ENCODE peak calls at places on chromosomes 7 and 10, in ten cellular contexts. Q, G, X, J, R, P, M, Y, K and S are unnamed samples.

GRCh38 chr7:84187813-84188212 is 6.8 kb downstream of the SEMA3A start:
- DNase-seq in K (peak; percentile 26), J (no peak), Y (no peak), M (no peak), X (no peak), P (no peak), R (no peak), G (peak; percentile 79), Q (no peak), S (no peak)

GRCh38 chr10:72800000-72800740 is 93.4 kb upstream of the OIT3 start:
- DNase-seq in R (no peak), J (no peak), G (peak; percentile 66), X (no peak), P (no peak), M (no peak), Q (no peak), Y (no peak), K (peak; percentile 65), S (no peak)

GRCh38 chr7:118867860-118868259 is 643.4 kb downstream of the ANKRD7 start:
- DNase-seq in R (no peak), P (no peak), Q (no peak), K (no peak), X (no peak), J (no peak), G (no peak), Y (no peak), M (no peak), S (no peak)

GRCh38 chr10:118900617-118901016 is 128.9 kb upstream of the NANOS1 start:
- DNase-seq in Q (no peak), Y (no peak), K (no peak), J (no peak), M (no peak), X (no peak), G (no peak), R (no peak), P (no peak), S (no peak)

GRCh38 chr7:6536262-6536770 is 14.9 kb downstream of the GRID2IP start:
- DNase-seq in Y (no peak), P (no peak), Q (no peak), K (peak; percentile 5), M (no peak), G (no peak), J (no peak), X (no peak), R (peak; percentile 62), S (no peak)

GRCh38 chr7:129457101-129457500 is 22.9 kb downstream of the STRIP2 start:
- DNase-seq in P (no peak), G (no peak), K (no peak), M (no peak), Q (no peak), Y (no peak), R (no peak), X (no peak), J (no peak), S (no peak)

GRCh38 chr7:34225193-34225592 is 319.9 kb downstream of the BMPER start:
- DNase-seq in R (no peak), Y (no peak), J (no peak), Q (no peak), G (no peak), M (no peak), K (no peak), P (no peak), X (no peak), S (no peak)

GRCh38 chr10:11505636-11506035 is 105.8 kb downstream of the USP6NL start:
- DNase-seq in P (no peak), M (no peak), X (no peak), R (no peak), Q (no peak), K (no peak), J (no peak), G (no peak), Y (no peak), S (no peak)

GRCh38 chr7:104986623-104987259 is 27.3 kb upstream of the KMT2E start:
- DNase-seq in G (no peak), R (no peak), Q (no peak), Y (no peak), M (no peak), X (no peak), P (no peak), J (no peak), K (no peak), S (no peak)

GRCh38 chr10:59240581-59241183 is 64.2 kb downstream of the PHYHIPL start:
- DNase-seq in Y (no peak), P (no peak), X (no peak), R (no peak), K (peak; percentile 67), Q (peak; percentile 18), G (peak; percentile 55), M (no peak), J (no peak), S (no peak)

DNA sequence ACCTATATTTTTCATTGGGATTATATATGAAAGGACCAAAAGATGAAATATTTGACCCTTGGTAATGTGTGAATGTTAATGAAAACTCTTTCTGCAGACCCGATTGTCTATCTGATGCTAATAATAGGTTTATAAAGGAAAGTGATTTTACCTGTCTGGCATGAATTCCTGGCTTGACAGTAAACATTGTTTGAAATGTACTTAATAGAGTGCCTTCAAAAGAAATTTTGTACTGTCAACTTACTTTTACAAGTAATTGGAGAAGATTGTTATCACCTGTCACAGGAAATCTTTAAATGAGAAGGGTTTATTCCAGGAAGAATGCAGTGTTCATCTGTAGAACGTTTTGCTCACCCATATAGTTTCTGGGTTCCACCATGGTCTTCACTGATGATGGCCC is 588.2 kb downstream of the INHBA start:
- DNase-seq in Y (no peak), J (no peak), Q (no peak), G (no peak), P (no peak), K (no peak), M (no peak), X (no peak), R (no peak), S (no peak)
- H3K27ac ChIP-seq in Y (no peak overlapping the region), J (no peak overlapping the region), Q (no peak overlapping the region), G (no peak overlapping the region), P (no peak overlapping the region), K (no peak overlapping the region), M (no peak overlapping the region), X (no peak overlapping the region), R (no peak overlapping the region), S (peak overlapping the region; percentile 99)

GRCh38 chr10:32731527-32731926 is 226.5 kb downstream of the ITGB1 start:
- DNase-seq in Y (no peak), M (no peak), P (no peak), X (no peak), K (no peak), J (no peak), R (no peak), G (no peak), Q (no peak), S (no peak)
- H3K27ac ChIP-seq in Y (no peak overlapping the region), M (no peak overlapping the region), P (no peak overlapping the region), X (no peak overlapping the region), K (no peak overlapping the region), J (no peak overlapping the region), R (no peak overlapping the region), G (no peak overlapping the region), Q (no peak overlapping the region), S (no peak overlapping the region)

DNA sequence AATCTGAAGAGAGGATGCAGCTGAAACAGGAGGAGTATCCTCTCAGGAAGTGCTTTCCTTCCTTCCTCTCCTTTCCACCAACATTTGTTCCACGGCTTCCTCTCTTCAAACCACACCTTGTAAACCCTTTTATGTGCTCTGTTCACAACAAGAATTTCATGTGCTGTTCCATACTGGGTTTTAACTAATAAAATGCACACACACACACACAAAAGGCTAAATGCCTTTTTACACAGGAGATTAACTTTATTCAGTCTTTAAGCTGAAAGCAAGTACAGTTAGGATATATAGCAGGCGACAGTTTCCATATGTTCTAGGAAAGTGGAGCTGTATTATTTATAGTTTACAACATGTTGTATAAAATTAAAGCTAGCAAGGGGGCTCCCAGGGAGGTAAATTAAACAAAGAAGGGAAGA is 106.7 kb downstream of the REEP3 start:
- DNase-seq in P (no peak), X (no peak), G (no peak), J (no peak), M (no peak), R (no peak), Q (no peak), K (no peak), Y (no peak), S (no peak)
- H3K27ac ChIP-seq in P (no peak overlapping the region), X (peak overlapping the region; percentile 14), G (no peak overlapping the region), J (no peak overlapping the region), M (peak overlapping the region; percentile 99), R (peak overlapping the region; percentile 75), Q (peak overlapping the region; percentile 98), K (peak overlapping the region; percentile 100), Y (peak overlapping the region; percentile 9), S (peak overlapping the region; percentile 99)

DNA sequence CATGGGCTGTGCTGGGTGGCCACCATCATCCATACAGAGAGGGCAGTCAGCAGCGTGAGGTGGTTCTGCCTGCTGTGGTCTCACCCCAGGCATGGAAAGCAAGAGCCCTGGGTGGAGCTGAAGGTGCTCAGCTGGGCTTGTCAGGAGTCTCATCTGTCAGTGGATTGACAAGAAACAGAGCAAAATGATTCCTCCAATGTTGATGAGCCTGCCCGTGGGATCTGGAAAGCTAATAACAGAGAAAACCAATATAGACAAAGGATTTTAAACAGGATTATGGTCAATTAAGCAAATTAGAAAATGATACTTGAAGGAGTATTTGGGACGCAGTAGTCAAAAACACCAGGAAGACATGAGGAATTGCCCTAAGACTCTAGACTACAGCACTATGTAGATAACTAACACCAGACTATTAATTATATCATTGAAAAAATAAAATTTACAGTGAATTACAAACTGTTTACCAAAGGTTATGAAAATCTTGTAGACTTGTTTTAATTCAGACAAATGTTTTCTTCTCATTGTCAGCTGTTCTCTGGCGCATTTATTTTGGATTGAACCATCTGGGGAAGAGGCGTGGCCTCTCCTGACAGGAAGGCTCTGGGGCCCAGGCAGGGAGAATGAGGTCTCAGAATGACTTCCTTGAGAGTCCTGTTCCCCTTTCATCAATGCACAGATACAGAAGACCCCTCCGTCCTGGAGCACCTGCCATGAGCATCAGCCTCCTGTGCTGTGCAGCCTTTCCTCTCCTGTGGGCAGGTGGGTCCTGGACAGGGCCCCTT is 211.2 kb upstream of the PRSS58 start:
- DNase-seq in R (no peak), G (no peak), J (no peak), Q (no peak), Y (no peak), X (no peak), M (no peak), K (no peak), P (no peak), S (no peak)
- H3K27ac ChIP-seq in R (peak overlapping the region; percentile 33), G (no peak overlapping the region), J (no peak overlapping the region), Q (no peak overlapping the region), Y (no peak overlapping the region), X (no peak overlapping the region), M (no peak overlapping the region), K (no peak overlapping the region), P (no peak overlapping the region), S (no peak overlapping the region)